ENCODE peak calls at places on chromosomes 5 and 9, in eight cellular contexts. One of them, this sample, is unnamed.

GRCh38 chr5:95285406-95285761 is 490 bp upstream of the MCTP1 start:
- DNase-seq in fibroblast of the conjunctiva: no peak
- DNase-seq in pulmonary artery endothelial cell: no peak
- DNase-seq in suprapubic skin: no peak
- DNase-seq in stimulated activated CD8-positive, alpha-beta memory T cell treated with anti-CD3 and anti-CD28 coated beads, Interleukin-4, amount 100 ng/mL, for 1 hour: no peak
- DNase-seq in NCI-H1092: no peak
- DNase-seq in stimulated activated naive CD8-positive, alpha-beta T cell treated with anti-CD3 and anti-CD28 coated beads, Interleukin-15, Interleukin-2, amounts not matched to agents 100 U/mL and 50 U/mL, for 24 hours: no peak
- DNase-seq in HTR-8/SVneo: peak; percentile 15
- DNase-seq in this sample: no peak

GRCh38 chr9:84361645-84362044 is 21.1 kb upstream of the SLC28A3 start:
- DNase-seq in NCI-H1092: no peak
- DNase-seq in stimulated activated CD8-positive, alpha-beta memory T cell treated with anti-CD3 and anti-CD28 coated beads, Interleukin-4, amount 100 ng/mL, for 1 hour: no peak
- DNase-seq in suprapubic skin: no peak
- DNase-seq in fibroblast of the conjunctiva: no peak
- DNase-seq in HTR-8/SVneo: no peak
- DNase-seq in pulmonary artery endothelial cell: no peak
- DNase-seq in stimulated activated naive CD8-positive, alpha-beta T cell treated with anti-CD3 and anti-CD28 coated beads, Interleukin-15, Interleukin-2, amounts not matched to agents 100 U/mL and 50 U/mL, for 24 hours: no peak
- DNase-seq in this sample: no peak

GRCh38 chr5:174572591-174572990 is 151.8 kb upstream of the MSX2 start:
- DNase-seq in pulmonary artery endothelial cell: no peak
- DNase-seq in fibroblast of the conjunctiva: no peak
- DNase-seq in NCI-H1092: no peak
- DNase-seq in stimulated activated naive CD8-positive, alpha-beta T cell treated with anti-CD3 and anti-CD28 coated beads, Interleukin-15, Interleukin-2, amounts not matched to agents 100 U/mL and 50 U/mL, for 24 hours: no peak
- DNase-seq in stimulated activated CD8-positive, alpha-beta memory T cell treated with anti-CD3 and anti-CD28 coated beads, Interleukin-4, amount 100 ng/mL, for 1 hour: no peak
- DNase-seq in HTR-8/SVneo: no peak
- DNase-seq in suprapubic skin: no peak
- DNase-seq in this sample: no peak

GRCh38 chr5:119418782-119419101 is 33.6 kb upstream of the HSD17B4 start:
- DNase-seq in fibroblast of the conjunctiva: no peak
- DNase-seq in NCI-H1092: no peak
- DNase-seq in suprapubic skin: no peak
- DNase-seq in stimulated activated naive CD8-positive, alpha-beta T cell treated with anti-CD3 and anti-CD28 coated beads, Interleukin-15, Interleukin-2, amounts not matched to agents 100 U/mL and 50 U/mL, for 24 hours: no peak
- DNase-seq in HTR-8/SVneo: no peak
- DNase-seq in pulmonary artery endothelial cell: no peak
- DNase-seq in stimulated activated CD8-positive, alpha-beta memory T cell treated with anti-CD3 and anti-CD28 coated beads, Interleukin-4, amount 100 ng/mL, for 1 hour: no peak
- DNase-seq in this sample: no peak

GRCh38 chr5:169797577-169797976 is 160.5 kb downstream of the DOCK2 start:
- DNase-seq in NCI-H1092: no peak
- DNase-seq in suprapubic skin: no peak
- DNase-seq in pulmonary artery endothelial cell: no peak
- DNase-seq in HTR-8/SVneo: no peak
- DNase-seq in stimulated activated CD8-positive, alpha-beta memory T cell treated with anti-CD3 and anti-CD28 coated beads, Interleukin-4, amount 100 ng/mL, for 1 hour: no peak
- DNase-seq in fibroblast of the conjunctiva: no peak
- DNase-seq in stimulated activated naive CD8-positive, alpha-beta T cell treated with anti-CD3 and anti-CD28 coated beads, Interleukin-15, Interleukin-2, amounts not matched to agents 100 U/mL and 50 U/mL, for 24 hours: no peak
- DNase-seq in this sample: no peak

GRCh38 chr9:81648891-81649290 is 40.5 kb downstream of the TLE1 start:
- DNase-seq in fibroblast of the conjunctiva: no peak
- DNase-seq in pulmonary artery endothelial cell: no peak
- DNase-seq in suprapubic skin: no peak
- DNase-seq in stimulated activated CD8-positive, alpha-beta memory T cell treated with anti-CD3 and anti-CD28 coated beads, Interleukin-4, amount 100 ng/mL, for 1 hour: no peak
- DNase-seq in NCI-H1092: no peak
- DNase-seq in stimulated activated naive CD8-positive, alpha-beta T cell treated with anti-CD3 and anti-CD28 coated beads, Interleukin-15, Interleukin-2, amounts not matched to agents 100 U/mL and 50 U/mL, for 24 hours: no peak
- DNase-seq in HTR-8/SVneo: no peak
- DNase-seq in this sample: no peak

GRCh38 chr9:94298949-94299599 is 29.4 kb downstream of the NUTM2F start:
- DNase-seq in NCI-H1092: no peak
- DNase-seq in suprapubic skin: no peak
- DNase-seq in pulmonary artery endothelial cell: no peak
- DNase-seq in stimulated activated CD8-positive, alpha-beta memory T cell treated with anti-CD3 and anti-CD28 coated beads, Interleukin-4, amount 100 ng/mL, for 1 hour: no peak
- DNase-seq in stimulated activated naive CD8-positive, alpha-beta T cell treated with anti-CD3 and anti-CD28 coated beads, Interleukin-15, Interleukin-2, amounts not matched to agents 100 U/mL and 50 U/mL, for 24 hours: no peak
- DNase-seq in HTR-8/SVneo: no peak
- DNase-seq in fibroblast of the conjunctiva: no peak
- DNase-seq in this sample: no peak

GRCh38 chr5:179186092-179186419 is 125.9 kb downstream of the ZNF354C start:
- DNase-seq in stimulated activated CD8-positive, alpha-beta memory T cell treated with anti-CD3 and anti-CD28 coated beads, Interleukin-4, amount 100 ng/mL, for 1 hour: no peak
- DNase-seq in suprapubic skin: no peak
- DNase-seq in HTR-8/SVneo: no peak
- DNase-seq in stimulated activated naive CD8-positive, alpha-beta T cell treated with anti-CD3 and anti-CD28 coated beads, Interleukin-15, Interleukin-2, amounts not matched to agents 100 U/mL and 50 U/mL, for 24 hours: no peak
- DNase-seq in pulmonary artery endothelial cell: no peak
- DNase-seq in NCI-H1092: no peak
- DNase-seq in fibroblast of the conjunctiva: no peak
- DNase-seq in this sample: no peak

GRCh38 chr9:93577940-93578682 is 1.7 kb downstream of the PHF2 start:
- DNase-seq in stimulated activated naive CD8-positive, alpha-beta T cell treated with anti-CD3 and anti-CD28 coated beads, Interleukin-15, Interleukin-2, amounts not matched to agents 100 U/mL and 50 U/mL, for 24 hours: no peak
- DNase-seq in NCI-H1092: no peak
- DNase-seq in HTR-8/SVneo: no peak
- DNase-seq in fibroblast of the conjunctiva: no peak
- DNase-seq in suprapubic skin: peak; percentile 66
- DNase-seq in stimulated activated CD8-positive, alpha-beta memory T cell treated with anti-CD3 and anti-CD28 coated beads, Interleukin-4, amount 100 ng/mL, for 1 hour: no peak
- DNase-seq in pulmonary artery endothelial cell: no peak
- DNase-seq in this sample: no peak

GRCh38 chr5:141484499-141485304 is at the start of gene PCDHGC4:
- DNase-seq in fibroblast of the conjunctiva: no peak
- DNase-seq in suprapubic skin: no peak
- DNase-seq in stimulated activated CD8-positive, alpha-beta memory T cell treated with anti-CD3 and anti-CD28 coated beads, Interleukin-4, amount 100 ng/mL, for 1 hour: no peak
- DNase-seq in NCI-H1092: peak; percentile 57
- DNase-seq in stimulated activated naive CD8-positive, alpha-beta T cell treated with anti-CD3 and anti-CD28 coated beads, Interleukin-15, Interleukin-2, amounts not matched to agents 100 U/mL and 50 U/mL, for 24 hours: no peak
- DNase-seq in HTR-8/SVneo: no peak
- DNase-seq in pulmonary artery endothelial cell: no peak
- DNase-seq in this sample: no peak

GRCh38 chr5:84381501-84382362 is 2.9 kb downstream of the EDIL3 start:
- DNase-seq in HTR-8/SVneo: no peak
- DNase-seq in fibroblast of the conjunctiva: no peak
- DNase-seq in stimulated activated CD8-positive, alpha-beta memory T cell treated with anti-CD3 and anti-CD28 coated beads, Interleukin-4, amount 100 ng/mL, for 1 hour: no peak
- DNase-seq in pulmonary artery endothelial cell: no peak
- DNase-seq in suprapubic skin: no peak
- DNase-seq in stimulated activated naive CD8-positive, alpha-beta T cell treated with anti-CD3 and anti-CD28 coated beads, Interleukin-15, Interleukin-2, amounts not matched to agents 100 U/mL and 50 U/mL, for 24 hours: no peak
- DNase-seq in NCI-H1092: no peak
- DNase-seq in this sample: no peak

GRCh38 chr9:24899463-24899862 is 353.8 kb upstream of the IZUMO3 start:
- DNase-seq in NCI-H1092: no peak
- DNase-seq in stimulated activated naive CD8-positive, alpha-beta T cell treated with anti-CD3 and anti-CD28 coated beads, Interleukin-15, Interleukin-2, amounts not matched to agents 100 U/mL and 50 U/mL, for 24 hours: no peak
- DNase-seq in pulmonary artery endothelial cell: no peak
- DNase-seq in fibroblast of the conjunctiva: no peak
- DNase-seq in stimulated activated CD8-positive, alpha-beta memory T cell treated with anti-CD3 and anti-CD28 coated beads, Interleukin-4, amount 100 ng/mL, for 1 hour: no peak
- DNase-seq in HTR-8/SVneo: no peak
- DNase-seq in suprapubic skin: no peak
- DNase-seq in this sample: no peak

GRCh38 chr5:170650850-170651249 is 132.7 kb upstream of the GABRP start:
- DNase-seq in fibroblast of the conjunctiva: no peak
- DNase-seq in HTR-8/SVneo: no peak
- DNase-seq in stimulated activated naive CD8-positive, alpha-beta T cell treated with anti-CD3 and anti-CD28 coated beads, Interleukin-15, Interleukin-2, amounts not matched to agents 100 U/mL and 50 U/mL, for 24 hours: no peak
- DNase-seq in stimulated activated CD8-positive, alpha-beta memory T cell treated with anti-CD3 and anti-CD28 coated beads, Interleukin-4, amount 100 ng/mL, for 1 hour: no peak
- DNase-seq in NCI-H1092: no peak
- DNase-seq in suprapubic skin: no peak
- DNase-seq in pulmonary artery endothelial cell: no peak
- DNase-seq in this sample: no peak

GRCh38 chr5:131528682-131529081 is 106.3 kb downstream of the RAPGEF6 start:
- DNase-seq in fibroblast of the conjunctiva: no peak
- DNase-seq in NCI-H1092: no peak
- DNase-seq in suprapubic skin: no peak
- DNase-seq in pulmonary artery endothelial cell: no peak
- DNase-seq in stimulated activated naive CD8-positive, alpha-beta T cell treated with anti-CD3 and anti-CD28 coated beads, Interleukin-15, Interleukin-2, amounts not matched to agents 100 U/mL and 50 U/mL, for 24 hours: no peak
- DNase-seq in stimulated activated CD8-positive, alpha-beta memory T cell treated with anti-CD3 and anti-CD28 coated beads, Interleukin-4, amount 100 ng/mL, for 1 hour: no peak
- DNase-seq in HTR-8/SVneo: no peak
- DNase-seq in this sample: no peak

GRCh38 chr9:107033974-107034373 is 171.0 kb downstream of the ZNF462 start:
- DNase-seq in HTR-8/SVneo: no peak
- DNase-seq in stimulated activated naive CD8-positive, alpha-beta T cell treated with anti-CD3 and anti-CD28 coated beads, Interleukin-15, Interleukin-2, amounts not matched to agents 100 U/mL and 50 U/mL, for 24 hours: no peak
- DNase-seq in pulmonary artery endothelial cell: no peak
- DNase-seq in NCI-H1092: no peak
- DNase-seq in stimulated activated CD8-positive, alpha-beta memory T cell treated with anti-CD3 and anti-CD28 coated beads, Interleukin-4, amount 100 ng/mL, for 1 hour: no peak
- DNase-seq in suprapubic skin: no peak
- DNase-seq in fibroblast of the conjunctiva: no peak
- DNase-seq in this sample: no peak

GRCh38 chr9:94853887-94854286 is 127.4 kb downstream of the AOPEP start:
- DNase-seq in suprapubic skin: no peak
- DNase-seq in stimulated activated naive CD8-positive, alpha-beta T cell treated with anti-CD3 and anti-CD28 coated beads, Interleukin-15, Interleukin-2, amounts not matched to agents 100 U/mL and 50 U/mL, for 24 hours: no peak
- DNase-seq in HTR-8/SVneo: no peak
- DNase-seq in stimulated activated CD8-positive, alpha-beta memory T cell treated with anti-CD3 and anti-CD28 coated beads, Interleukin-4, amount 100 ng/mL, for 1 hour: no peak
- DNase-seq in NCI-H1092: no peak
- DNase-seq in pulmonary artery endothelial cell: no peak
- DNase-seq in fibroblast of the conjunctiva: no peak
- DNase-seq in this sample: no peak

GRCh38 chr9:95819636-95820035 is 55.9 kb upstream of the ERCC6L2 start:
- DNase-seq in pulmonary artery endothelial cell: no peak
- DNase-seq in stimulated activated CD8-positive, alpha-beta memory T cell treated with anti-CD3 and anti-CD28 coated beads, Interleukin-4, amount 100 ng/mL, for 1 hour: no peak
- DNase-seq in fibroblast of the conjunctiva: no peak
- DNase-seq in suprapubic skin: no peak
- DNase-seq in NCI-H1092: no peak
- DNase-seq in HTR-8/SVneo: no peak
- DNase-seq in stimulated activated naive CD8-positive, alpha-beta T cell treated with anti-CD3 and anti-CD28 coated beads, Interleukin-15, Interleukin-2, amounts not matched to agents 100 U/mL and 50 U/mL, for 24 hours: no peak
- DNase-seq in this sample: no peak

GRCh38 chr9:114718801-114719221 is 36.8 kb upstream of the TEX48 start:
- DNase-seq in stimulated activated CD8-positive, alpha-beta memory T cell treated with anti-CD3 and anti-CD28 coated beads, Interleukin-4, amount 100 ng/mL, for 1 hour: peak; percentile 62
- DNase-seq in fibroblast of the conjunctiva: no peak
- DNase-seq in stimulated activated naive CD8-positive, alpha-beta T cell treated with anti-CD3 and anti-CD28 coated beads, Interleukin-15, Interleukin-2, amounts not matched to agents 100 U/mL and 50 U/mL, for 24 hours: peak; percentile 87
- DNase-seq in suprapubic skin: no peak
- DNase-seq in NCI-H1092: no peak
- DNase-seq in HTR-8/SVneo: no peak
- DNase-seq in pulmonary artery endothelial cell: no peak
- DNase-seq in this sample: no peak

GRCh38 chr9:117160254-117160653 is 254.6 kb downstream of the ASTN2 start:
- DNase-seq in NCI-H1092: no peak
- DNase-seq in pulmonary artery endothelial cell: no peak
- DNase-seq in suprapubic skin: no peak
- DNase-seq in stimulated activated naive CD8-positive, alpha-beta T cell treated with anti-CD3 and anti-CD28 coated beads, Interleukin-15, Interleukin-2, amounts not matched to agents 100 U/mL and 50 U/mL, for 24 hours: no peak
- DNase-seq in HTR-8/SVneo: no peak
- DNase-seq in fibroblast of the conjunctiva: no peak
- DNase-seq in stimulated activated CD8-positive, alpha-beta memory T cell treated with anti-CD3 and anti-CD28 coated beads, Interleukin-4, amount 100 ng/mL, for 1 hour: no peak
- DNase-seq in this sample: no peak

GRCh38 chr9:14207352-14207995 is 106.5 kb downstream of the NFIB start:
- DNase-seq in pulmonary artery endothelial cell: no peak
- DNase-seq in stimulated activated CD8-positive, alpha-beta memory T cell treated with anti-CD3 and anti-CD28 coated beads, Interleukin-4, amount 100 ng/mL, for 1 hour: no peak
- DNase-seq in suprapubic skin: no peak
- DNase-seq in NCI-H1092: no peak
- DNase-seq in HTR-8/SVneo: no peak
- DNase-seq in stimulated activated naive CD8-positive, alpha-beta T cell treated with anti-CD3 and anti-CD28 coated beads, Interleukin-15, Interleukin-2, amounts not matched to agents 100 U/mL and 50 U/mL, for 24 hours: no peak
- DNase-seq in fibroblast of the conjunctiva: no peak
- DNase-seq in this sample: no peak

GRCh38 chr5:171946382-171946781 is 60.1 kb downstream of the FBXW11 start:
- DNase-seq in HTR-8/SVneo: peak; percentile 23
- DNase-seq in fibroblast of the conjunctiva: no peak
- DNase-seq in suprapubic skin: no peak
- DNase-seq in stimulated activated naive CD8-positive, alpha-beta T cell treated with anti-CD3 and anti-CD28 coated beads, Interleukin-15, Interleukin-2, amounts not matched to agents 100 U/mL and 50 U/mL, for 24 hours: no peak
- DNase-seq in stimulated activated CD8-positive, alpha-beta memory T cell treated with anti-CD3 and anti-CD28 coated beads, Interleukin-4, amount 100 ng/mL, for 1 hour: no peak
- DNase-seq in pulmonary artery endothelial cell: no peak
- DNase-seq in NCI-H1092: no peak
- DNase-seq in this sample: no peak

GRCh38 chr5:79495311-79495710 is 18.6 kb downstream of the HOMER1 start:
- DNase-seq in HTR-8/SVneo: no peak
- DNase-seq in suprapubic skin: no peak
- DNase-seq in pulmonary artery endothelial cell: no peak
- DNase-seq in fibroblast of the conjunctiva: no peak
- DNase-seq in NCI-H1092: no peak
- DNase-seq in stimulated activated CD8-positive, alpha-beta memory T cell treated with anti-CD3 and anti-CD28 coated beads, Interleukin-4, amount 100 ng/mL, for 1 hour: no peak
- DNase-seq in stimulated activated naive CD8-positive, alpha-beta T cell treated with anti-CD3 and anti-CD28 coated beads, Interleukin-15, Interleukin-2, amounts not matched to agents 100 U/mL and 50 U/mL, for 24 hours: no peak
- DNase-seq in this sample: no peak